ENCODE peak calls at places on chromosome 20, in five cellular contexts. H is HL-60, I is fibroblast of pulmonary artery, G is cardiac muscle cell, A is pons. U is an unnamed sample.

GRCh38 chr20:35944189-35944588 is 10.1 kb downstream of the SCAND1 start:
- DNase-seq in H (no peak), I (no peak), G (no peak), A (no peak), U (no peak)

GRCh38 chr20:64106981-64107735 is at the start of gene NPBWR2:
- DNase-seq in H (no peak), I (no peak), G (no peak), A (no peak), U (no peak)

GRCh38 chr20:62902926-62903615 is 23.2 kb downstream of the DIDO1 start:
- DNase-seq in H (no peak), I (no peak), G (no peak), A (no peak), U (no peak)

GRCh38 chr20:46351357-46352058 is 43.2 kb upstream of the CDH22 start:
- DNase-seq in H (peak), I (no peak), G (no peak), A (no peak), U (no peak)

GRCh38 chr20:51287628-51288413 is 254.7 kb downstream of the NFATC2 start:
- DNase-seq in H (no peak), I (no peak), G (no peak), A (peak), U (no peak)

GRCh38 chr20:58883243-58883691 is 30.8 kb downstream of the GNAS start:
- DNase-seq in H (no peak), I (no peak), G (no peak), A (no peak), U (peak)

GRCh38 chr20:63497946-63498935 is 642 bp downstream of the EEF1A2 start:
- DNase-seq in H (no peak), I (no peak), G (no peak), A (no peak), U (no peak)

GRCh38 chr20:20782221-20782620 is 69.8 kb upstream of the RALGAPA2 start:
- DNase-seq in H (no peak), I (no peak), G (peak), A (peak), U (no peak)

GRCh38 chr20:41480054-41480770 is 113.6 kb upstream of the EMILIN3 start:
- DNase-seq in H (peak), I (peak), G (peak), A (peak), U (no peak)

GRCh38 chr20:36472656-36473071 is 68.7 kb upstream of the MYL9 start:
- DNase-seq in H (no peak), I (no peak), G (no peak), A (no peak), U (no peak)

GRCh38 chr20:58743076-58743566 is 50.5 kb downstream of the NPEPL1 start:
- DNase-seq in H (no peak), I (no peak), G (no peak), A (no peak), U (no peak)

GRCh38 chr20:13462091-13462490 is 176.6 kb downstream of the TASP1 start:
- DNase-seq in H (no peak), I (no peak), G (no peak), A (no peak), U (no peak)

GRCh38 chr20:49397525-49397924 is 84.9 kb downstream of the KCNB1 start:
- DNase-seq in H (no peak), I (peak), G (peak), A (no peak), U (no peak)

GRCh38 chr20:64261138-64261537 is 5.6 kb downstream of the PCMTD2 start:
- DNase-seq in H (no peak), I (peak), G (peak), A (no peak), U (no peak)

GRCh38 chr20:44069203-44069931 is 117.6 kb downstream of the JPH2 start:
- DNase-seq in H (peak), I (no peak), G (peak), A (no peak), U (no peak)

GRCh38 chr20:62959998-62960436 is 7.5 kb downstream of the SLC17A9 start:
- DNase-seq in H (no peak), I (no peak), G (no peak), A (no peak), U (no peak)

GRCh38 chr20:7171911-7172310 is 404.4 kb downstream of the BMP2 start:
- DNase-seq in H (no peak), I (peak), G (peak), A (no peak), U (no peak)

GRCh38 chr20:25066386-25066785 is 8.4 kb upstream of the ACSS1 start:
- DNase-seq in H (no peak), I (peak), G (no peak), A (no peak), U (no peak)

GRCh38 chr20:7629880-7630279 is 310.4 kb downstream of the HAO1 start:
- DNase-seq in H (no peak), I (no peak), G (no peak), A (no peak), U (no peak)

GRCh38 chr20:59042151-59042795 is at the start of gene PRELID3B:
- DNase-seq in H (peak), I (no peak), G (peak), A (no peak), U (no peak)

GRCh38 chr20:57061058-57061900 is 205.2 kb downstream of the BMP7 start:
- DNase-seq in H (no peak), I (peak), G (peak), A (peak), U (peak)

GRCh38 chr20:44954198-44954597 is 6.0 kb downstream of the TOMM34 start:
- DNase-seq in H (no peak), I (no peak), G (no peak), A (no peak), U (no peak)

GRCh38 chr20:58651548-58651822 is 402 bp downstream of the STX16 start:
- DNase-seq in H (no peak), I (no peak), G (no peak), A (peak), U (peak)

GRCh38 chr20:7841291-7841966 is 98.8 kb downstream of the HAO1 start:
- DNase-seq in H (no peak), I (peak), G (peak), A (no peak), U (no peak)

GRCh38 chr20:18666803-18667460 is 79.1 kb downstream of the DTD1 start:
- DNase-seq in H (no peak), I (no peak), G (no peak), A (no peak), U (no peak)

GRCh38 chr20:58020656-58021454 is 207.6 kb downstream of the ANKRD60 start:
- DNase-seq in H (no peak), I (no peak), G (no peak), A (no peak), U (no peak)